ENCODE peak calls at places on chromosomes 16 and 17, in ten cellular contexts. W is cardiac fibroblast; I is HS-5; R is posterior cingulate gyrus; T is AG09309; P is CMK; N is activated CD8-positive, alpha-beta memory T cell treated with anti-CD3 and anti-CD28 coated beads for 24 hours; Q is mammary epithelial cell; E is cardiac muscle cell; U is NCI-H524. O is an unnamed sample.
A peak's percentile ranks its signal among the peaks of the same experiment; 100 is the strongest.

GRCh38 chr16:67807148-67807682 is 526 bp downstream of the TSNAXIP1 start:
- DNase-seq in P (no peak), Q (no peak), T (no peak), R (no peak), N (no peak), E (no peak), U (no peak), W (no peak), I (no peak), O (no peak)

GRCh38 chr17:20315821-20316220 is 151.5 kb downstream of the LGALS9B start:
- DNase-seq in R (no peak), N (no peak), W (no peak), P (no peak), Q (no peak), T (no peak), I (no peak), E (no peak), U (no peak), O (no peak)

GRCh38 chr16:495127-495748 is 32.3 kb upstream of the CAPN15 start:
- DNase-seq in T (no peak), I (no peak), E (peak; percentile 29), N (no peak), Q (peak; percentile 15), W (peak; percentile 66), P (no peak), U (peak; percentile 15), R (peak; percentile 54), O (no peak)

GRCh38 chr16:50371936-50372595 is 3.3 kb upstream of the BRD7 start:
- DNase-seq in U (no peak), P (no peak), Q (no peak), E (peak; percentile 53), I (no peak), W (peak; percentile 43), R (peak; percentile 58), T (no peak), N (no peak), O (no peak)

GRCh38 chr16:12500771-12501170 is 302.9 kb downstream of the CPPED1 start:
- DNase-seq in W (no peak), P (no peak), Q (no peak), N (no peak), R (no peak), U (no peak), T (no peak), I (no peak), E (no peak), O (no peak)

GRCh38 chr17:78041401-78042179 is 83.1 kb downstream of the TNRC6C start:
- DNase-seq in U (no peak), W (peak; percentile 29), E (no peak), N (no peak), T (no peak), I (no peak), R (no peak), P (no peak), Q (no peak), O (no peak)

GRCh38 chr17:65071861-65072260 is 15.3 kb upstream of the GNA13 start:
- DNase-seq in E (no peak), W (no peak), N (no peak), R (no peak), P (no peak), I (no peak), T (no peak), U (no peak), Q (peak; percentile 75), O (no peak)

GRCh38 chr16:24773771-24774427 is 44.4 kb downstream of the TNRC6A start:
- DNase-seq in P (no peak), T (no peak), W (no peak), Q (peak; percentile 25), N (no peak), I (no peak), R (no peak), E (no peak), U (no peak), O (no peak)

GRCh38 chr16:54935411-54936085 is 4.9 kb downstream of the IRX5 start:
- DNase-seq in R (no peak), P (no peak), W (no peak), N (no peak), T (no peak), U (no peak), E (no peak), Q (peak; percentile 43), I (no peak), O (no peak)

GRCh38 chr16:6047325-6047724 is 949.7 kb upstream of the EEF2KMT start:
- DNase-seq in P (no peak), T (no peak), N (no peak), Q (no peak), E (no peak), I (no peak), W (no peak), R (peak; percentile 20), U (no peak), O (no peak)

GRCh38 chr16:70691223-70692129 is 5.6 kb upstream of the MTSS2 start:
- DNase-seq in Q (no peak), W (peak; percentile 96), E (peak; percentile 55), I (no peak), R (peak; percentile 93), U (peak; percentile 37), T (peak; percentile 98), N (no peak), P (no peak), O (no peak)

GRCh38 chr16:2701713-2702437 is 18.1 kb downstream of the PRSS27 start:
- DNase-seq in E (no peak), U (no peak), N (no peak), I (no peak), T (no peak), W (no peak), Q (no peak), P (no peak), R (no peak), O (no peak)

GRCh38 chr17:79463421-79464309 is 147.2 kb downstream of the RBFOX3 start:
- DNase-seq in Q (no peak), I (no peak), N (no peak), T (no peak), E (no peak), R (no peak), P (no peak), U (peak; percentile 75), W (no peak), O (no peak)

GRCh38 chr16:3640207-3640606 is 14.3 kb upstream of the DNASE1 start:
- DNase-seq in R (no peak), Q (no peak), P (no peak), E (no peak), W (no peak), I (no peak), U (no peak), T (no peak), N (no peak), O (no peak)

GRCh38 chr17:68592667-68593330 is 8.4 kb downstream of the FAM20A start:
- DNase-seq in W (no peak), T (no peak), Q (no peak), N (no peak), R (no peak), I (no peak), U (peak; percentile 92), E (no peak), P (no peak), O (no peak)

GRCh38 chr16:3800019-3800418 is 80.5 kb downstream of the CREBBP start:
- DNase-seq in Q (no peak), N (no peak), P (no peak), R (no peak), W (no peak), T (no peak), U (no peak), I (no peak), E (no peak), O (no peak)

GRCh38 chr16:28326881-28327610 is 34.7 kb downstream of the SBK1 start:
- DNase-seq in E (peak; percentile 74), I (no peak), U (peak; percentile 37), P (no peak), W (peak; percentile 66), N (peak; percentile 87), T (no peak), R (peak; percentile 42), Q (peak; percentile 16), O (peak; percentile 55)

GRCh38 chr17:76562734-76563148 is 22.9 kb downstream of the PRCD start:
- DNase-seq in W (peak; percentile 91), P (no peak), N (no peak), Q (peak; percentile 82), R (peak; percentile 74), T (peak; percentile 82), U (no peak), I (peak; percentile 89), E (no peak), O (no peak)

GRCh38 chr16:84086357-84086756 is 30.4 kb downstream of the MBTPS1 start:
- DNase-seq in E (peak; percentile 17), U (no peak), T (no peak), P (no peak), I (no peak), W (no peak), Q (no peak), N (no peak), R (no peak), O (no peak)

GRCh38 chr16:31022574-31023251 is 10.6 kb upstream of the STX4 start:
- DNase-seq in Q (no peak), I (no peak), U (no peak), P (no peak), T (no peak), N (no peak), E (no peak), R (no peak), W (no peak), O (no peak)

GRCh38 chr17:41785876-41786226 is 660 bp downstream of the JUP start:
- DNase-seq in R (no peak), W (peak; percentile 33), T (no peak), U (no peak), I (no peak), Q (peak; percentile 92), N (no peak), P (no peak), E (peak; percentile 35), O (no peak)

GRCh38 chr16:9489823-9490467 is 398.5 kb downstream of the HAPSTR1 start:
- DNase-seq in P (no peak), W (no peak), I (no peak), U (no peak), T (no peak), E (no peak), R (peak; percentile 72), Q (no peak), N (no peak), O (no peak)

GRCh38 chr16:53912155-53912554 is 208.2 kb downstream of the FTO start:
- DNase-seq in R (no peak), Q (peak; percentile 89), P (no peak), E (no peak), I (no peak), U (no peak), W (no peak), N (no peak), T (no peak), O (no peak)

GRCh38 chr16:79776243-79776884 is 175.8 kb upstream of the MAF start:
- DNase-seq in E (no peak), U (peak; percentile 40), N (no peak), Q (peak; percentile 41), P (no peak), W (peak; percentile 48), T (no peak), I (no peak), R (no peak), O (no peak)

GRCh38 chr16:627458-628239 is 3.1 kb upstream of the WFIKKN1 start:
- DNase-seq in R (no peak), W (peak; percentile 42), T (no peak), I (no peak), N (no peak), U (no peak), P (no peak), Q (no peak), E (no peak), O (no peak)

GRCh38 chr17:78884148-78884870 is 18.7 kb downstream of the CEP295NL start:
- DNase-seq in P (no peak), T (no peak), U (no peak), E (no peak), R (peak; percentile 69), W (peak; percentile 29), I (no peak), N (no peak), Q (no peak), O (no peak)

GRCh38 chr16:46852130-46852529 is 21.1 kb upstream of the C16orf87 start:
- DNase-seq in N (no peak), I (no peak), W (no peak), E (no peak), P (no peak), U (no peak), Q (no peak), T (no peak), R (no peak), O (no peak)

O was measured in activated naive CD8-positive, alpha-beta T cell treated with anti-CD3 and anti-CD28 coated beads, Interleukin-2, amount 50 U/mL, for 16 hours.